ENCODE peak calls at places on chromosomes 12 and 14, in six cellular contexts. N is lower leg skin, T is Peyer's patch, R is neural progenitor cell, S is heart left ventricle, E is thoracic aorta. G is an unnamed sample.

GRCh38 chr14:76779221-76780057 is 18.2 kb downstream of the VASH1 start:
- DNase-seq in R (no peak), T (no peak), N (no peak), S (no peak), E (no peak), G (no peak)

GRCh38 chr12:115046805-115047204 is 362.8 kb upstream of the TBX3 start:
- DNase-seq in E (no peak), N (no peak), T (no peak), S (no peak), R (no peak), G (no peak)

GRCh38 chr12:128818065-128819022 is 5.4 kb downstream of the SLC15A4 start:
- DNase-seq in T (no peak), E (no peak), R (no peak), S (no peak), N (no peak), G (no peak)

GRCh38 chr12:19783547-19784444 is 344.5 kb downstream of the AEBP2 start:
- DNase-seq in E (no peak), N (no peak), S (peak), T (no peak), R (peak), G (no peak)

GRCh38 chr14:65238456-65238855 is 136.1 kb upstream of the MAX start:
- DNase-seq in S (no peak), T (no peak), N (no peak), E (no peak), R (no peak), G (no peak)

GRCh38 chr12:115785548-115785947 is 491.9 kb downstream of the MED13L start:
- DNase-seq in N (no peak), E (no peak), S (no peak), T (no peak), R (no peak), G (no peak)

GRCh38 chr12:106282457-106283097 is 20.0 kb upstream of the TCP11L2 start:
- DNase-seq in N (peak), E (no peak), S (peak), R (peak), T (peak), G (peak)

GRCh38 chr12:57898308-57898970 is 42.9 kb upstream of the ATP23 start:
- DNase-seq in T (peak), N (no peak), R (no peak), S (no peak), E (no peak), G (no peak)

GRCh38 chr12:121530600-121531355 is 50.0 kb downstream of the KDM2B start:
- DNase-seq in R (no peak), E (peak), T (peak), N (peak), S (peak), G (peak)

GRCh38 chr12:78698747-78699146 is 165.8 kb upstream of the SYT1 start:
- DNase-seq in S (no peak), T (no peak), E (no peak), R (no peak), N (no peak), G (no peak)

GRCh38 chr14:68626386-68626785 is 166.5 kb downstream of the ZFP36L1 start:
- DNase-seq in R (no peak), N (peak), S (peak), E (no peak), T (no peak), G (no peak)

DNA sequence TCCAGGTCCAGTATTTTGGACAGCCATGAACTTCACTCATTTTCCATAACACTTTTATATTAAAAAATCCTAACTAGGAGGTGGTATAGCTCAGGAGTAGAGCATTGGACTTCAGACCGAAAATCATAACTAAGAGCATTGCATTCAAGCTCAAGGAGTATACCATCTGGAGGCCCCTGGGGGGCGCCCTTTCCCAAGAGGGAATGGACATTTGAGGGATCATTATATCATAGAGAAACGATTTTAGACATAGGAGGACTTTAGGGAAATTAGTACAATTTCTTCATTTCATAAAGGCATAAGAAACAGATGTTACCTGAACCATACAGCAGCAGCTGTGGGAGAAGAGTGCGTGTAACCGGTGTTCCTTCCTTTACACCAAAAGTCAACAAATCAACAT is 5.2 kb upstream of the ATG14 start:
- DNase-seq in N (no peak), S (no peak), T (no peak), E (no peak), R (peak), G (no peak)
- TF ChIP-seq CTCF in N (no peak), S (no peak), T (no peak), E (no peak), R (peak), G (no peak)

GRCh38 chr12:49088190-49088931 is 6.2 kb downstream of the DHH start:
- DNase-seq in T (peak), R (peak), N (no peak), S (peak), E (peak), G (peak)
- H3K4me3 ChIP-seq in T (peak), R (no peak), N (no peak), S (no peak), E (peak), G (no peak)

GRCh38 chr12:132342322-132342721 is 12.9 kb upstream of the GALNT9 start:
- DNase-seq in T (no peak), R (peak), E (no peak), S (no peak), N (no peak), G (no peak)
- TF ChIP-seq CTCF in T (no peak), R (peak), E (no peak), S (no peak), N (no peak), G (no peak)

GRCh38 chr12:40726366-40726765 is 34.1 kb downstream of the CNTN1 start:
- DNase-seq in N (no peak), S (no peak), E (no peak), R (no peak), T (no peak), G (no peak)
- H3K4me3 ChIP-seq in N (no peak), S (no peak), E (no peak), R (no peak), T (no peak), G (no peak)

DNA sequence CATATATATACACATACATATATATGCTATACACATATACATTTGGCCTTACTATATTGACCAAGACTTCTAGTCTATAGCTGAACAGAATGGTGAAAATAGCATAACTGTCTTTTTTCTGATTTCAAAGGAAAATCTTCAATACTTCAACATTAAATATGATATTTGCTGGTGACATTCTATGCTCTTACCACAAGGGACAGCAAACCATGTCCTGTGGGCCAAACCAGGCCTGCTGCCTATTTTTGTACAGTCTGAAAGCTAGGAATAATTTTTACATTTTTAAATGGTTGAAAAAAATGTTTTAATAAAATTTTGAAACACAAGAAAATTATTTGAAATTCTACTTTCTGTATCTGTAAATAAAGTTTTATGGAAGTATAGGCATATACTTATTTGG is 63.6 kb downstream of the EML5 start:
- DNase-seq in T (no peak), R (no peak), N (no peak), S (no peak), E (no peak), G (no peak)
- TF ChIP-seq CTCF in T (no peak), R (peak), N (no peak), S (no peak), E (no peak), G (peak)

GRCh38 chr12:89349814-89350213 is 2.5 kb downstream of the DUSP6 start:
- DNase-seq in E (no peak), N (peak), S (peak), T (no peak), R (peak), G (peak)
- H3K4me3 ChIP-seq in E (peak), N (peak), S (peak), T (peak), R (peak), G (peak)

G was measured in body of pancreas.